ENCODE peak calls at places on chromosome 17, in four cellular contexts. U is nucleus accumbens, I is AG10803, W is NCI-H524. N is an unnamed sample.

GRCh38 chr17:78995761-78996451 is 13.7 kb downstream of the CANT1 start:
- DNase-seq in W (no peak), U (no peak), I (no peak), N (no peak)

GRCh38 chr17:80666867-80667266 is 122.2 kb downstream of the RPTOR start:
- DNase-seq in I (no peak), U (no peak), W (no peak), N (no peak)

GRCh38 chr17:43871947-43872690 is 25.1 kb downstream of the CD300LG start:
- DNase-seq in I (no peak), U (no peak), W (no peak), N (no peak)

GRCh38 chr17:3695723-3696411 is at the start of gene P2RX5:
- DNase-seq in I (peak; percentile 13), U (no peak), W (no peak), N (peak; percentile 41)

GRCh38 chr17:61402978-61403845 is 3.6 kb downstream of the TBX2 start:
- DNase-seq in I (no peak), U (no peak), W (peak; percentile 87), N (peak; percentile 77)

GRCh38 chr17:4947411-4948165 is 742 bp downstream of the PFN1 start:
- DNase-seq in W (peak; percentile 42), I (peak; percentile 40), U (no peak), N (peak; percentile 74)

GRCh38 chr17:78343099-78343432 is 16.8 kb downstream of the SOCS3 start:
- DNase-seq in U (no peak), I (peak; percentile 95), W (no peak), N (peak; percentile 93)

GRCh38 chr17:30939059-30939689 is 17.4 kb downstream of the ADAP2 start:
- DNase-seq in U (no peak), I (no peak), W (no peak), N (no peak)

GRCh38 chr17:43531955-43532354 is 14.2 kb downstream of the ETV4 start:
- DNase-seq in I (no peak), W (no peak), U (no peak), N (no peak)

GRCh38 chr17:49469831-49470568 is 25.1 kb upstream of the NGFR start:
- DNase-seq in W (no peak), I (no peak), U (no peak), N (no peak)

GRCh38 chr17:80393491-80393890 is 21.5 kb upstream of the ENDOV start:
- DNase-seq in U (no peak), I (peak; percentile 23), W (no peak), N (no peak)

GRCh38 chr17:47276444-47276843 is 22.8 kb downstream of the ITGB3 start:
- DNase-seq in I (no peak), U (no peak), W (no peak), N (peak; percentile 24)

GRCh38 chr17:55769625-55770000 is 18.8 kb downstream of the PCTP start:
- DNase-seq in U (no peak), W (peak; percentile 86), I (peak; percentile 85), N (peak; percentile 91)

GRCh38 chr17:50593321-50593720 is 32.8 kb downstream of the CACNA1G start:
- DNase-seq in W (peak; percentile 98), I (no peak), U (peak; percentile 17), N (no peak)

GRCh38 chr17:38561416-38562214 is 44.1 kb downstream of the SRCIN1 start:
- DNase-seq in U (no peak), W (no peak), I (no peak), N (no peak)

GRCh38 chr17:78179372-78179771 is 7.5 kb downstream of the TK1 start:
- DNase-seq in W (no peak), I (peak; percentile 58), U (no peak), N (peak; percentile 54)

GRCh38 chr17:40952675-40953074 is 14.1 kb downstream of the KRT39 start:
- DNase-seq in U (no peak), W (no peak), I (peak; percentile 97), N (peak; percentile 87)

GRCh38 chr17:1882836-1883235 is 53.0 kb downstream of the RPA1 start:
- DNase-seq in W (peak; percentile 45), U (no peak), I (peak; percentile 43), N (peak; percentile 50)

GRCh38 chr17:2171725-2172446 is 117.0 kb downstream of the HIC1 start:
- DNase-seq in I (peak; percentile 98), U (peak; percentile 36), W (no peak), N (peak; percentile 94)

GRCh38 chr17:82235775-82236141 is 6.9 kb downstream of the SLC16A3 start:
- DNase-seq in I (no peak), W (no peak), U (no peak), N (no peak)

GRCh38 chr17:67221062-67221998 is 23.7 kb downstream of the HELZ start:
- DNase-seq in U (peak; percentile 4), W (peak; percentile 86), I (peak; percentile 61), N (peak; percentile 74)

GRCh38 chr17:76335716-76336381 is 17.9 kb downstream of the PRPSAP1 start:
- DNase-seq in W (no peak), U (no peak), I (no peak), N (no peak)

GRCh38 chr17:50642722-50643656 is 8.3 kb downstream of the ABCC3 start:
- DNase-seq in I (no peak), W (no peak), U (no peak), N (no peak)

GRCh38 chr17:80979547-80980378 is 11.9 kb upstream of the CHMP6 start:
- DNase-seq in I (no peak), U (no peak), W (no peak), N (no peak)

GRCh38 chr17:39755550-39756375 is 18.0 kb downstream of the GRB7 start:
- DNase-seq in U (no peak), W (no peak), I (peak; percentile 34), N (peak; percentile 15)

GRCh38 chr17:38342886-38343607 is 709 bp downstream of the GPR179 start:
- DNase-seq in I (no peak), U (no peak), W (no peak), N (no peak)

GRCh38 chr17:51725185-51725584 is 433.3 kb downstream of the CA10 start:
- DNase-seq in W (no peak), U (no peak), I (no peak), N (no peak)

GRCh38 chr17:20203761-20204263 is 194.7 kb downstream of the SPECC1 start:
- DNase-seq in I (peak; percentile 51), W (no peak), U (no peak), N (peak; percentile 27)

GRCh38 chr17:57440522-57441269 is 184.4 kb downstream of the MSI2 start:
- DNase-seq in I (peak; percentile 47), U (peak; percentile 70), W (peak; percentile 81), N (peak; percentile 83)